ENCODE peak calls at places on chromosomes 3 and 15, in six cellular contexts. L, E, Q, R, N and F are unnamed samples.

GRCh38 chr3:101828289-101828688 is 21.0 kb upstream of the NFKBIZ start:
- DNase-seq in Q (no peak), R (no peak), L (no peak), E (peak), N (no peak), F (no peak)

GRCh38 chr3:196339493-196340254 is 1.5 kb upstream of the TM4SF19 start:
- DNase-seq in N (no peak), Q (peak), E (peak), L (peak), R (peak), F (peak)

GRCh38 chr15:23440596-23440995 is 6.4 kb downstream of the GOLGA6L2 start:
- DNase-seq in R (no peak), E (no peak), N (no peak), L (no peak), Q (no peak), F (no peak)

GRCh38 chr15:88987590-88987950 is 74.4 kb upstream of the MFGE8 start:
- DNase-seq in N (no peak), E (no peak), L (no peak), Q (no peak), R (no peak), F (no peak)

GRCh38 chr3:158809642-158810041 is 7.8 kb downstream of the MFSD1 start:
- DNase-seq in Q (no peak), N (no peak), E (no peak), R (no peak), L (peak), F (no peak)

GRCh38 chr15:92845109-92845508 is 55.0 kb upstream of the CHD2 start:
- DNase-seq in Q (peak), E (no peak), N (no peak), R (no peak), L (peak), F (peak)

GRCh38 chr15:80550910-80551265 is 144.2 kb upstream of the ABHD17C start:
- DNase-seq in E (peak), N (no peak), L (peak), Q (peak), R (no peak), F (peak)

GRCh38 chr15:93859176-93859575 is 372.2 kb upstream of the MCTP2 start:
- DNase-seq in R (no peak), L (no peak), E (no peak), N (no peak), Q (no peak), F (peak)

GRCh38 chr3:128863560-128863959 is 15.9 kb upstream of the ACAD9 start:
- DNase-seq in N (no peak), L (no peak), R (no peak), E (no peak), Q (no peak), F (no peak)

GRCh38 chr15:42547926-42548257 is 701 bp downstream of the LRRC57 start:
- DNase-seq in N (no peak), E (peak), R (peak), Q (peak), L (no peak), F (no peak)